ENCODE peak calls at places on chromosomes 7 and 10, in eight cellular contexts. W is non-pigmented ciliary epithelial cell; N is iris pigment epithelial cell; M is activated CD4-positive, alpha-beta T cell treated with anti-CD3 and anti-CD28 coated beads, Interleukin-2, amount 10 ng/mL, durations not matched to agents 7 days and 5 days; D is naive thymus-derived CD4-positive, alpha-beta T cell; G is activated CD4-positive, alpha-beta memory T cell treated with anti-CD3 and anti-CD28 coated beads, Interleukin-2, amount 10 ng/mL, durations not matched to agents 7 days and 5 days; H is HEK293T; F is H7. I is an unnamed sample.

GRCh38 chr10:49362596-49363260 is 33.2 kb downstream of the DRGX start:
- DNase-seq in W (no peak), N (no peak), M (no peak), D (no peak), G (no peak), H (no peak), F (no peak), I (no peak)

GRCh38 chr7:151008511-151009323 is 15.6 kb downstream of the ATG9B start:
- DNase-seq in W (no peak), N (no peak), M (peak; percentile 70), D (peak; percentile 82), G (peak; percentile 79), H (peak; percentile 55), F (peak; percentile 97), I (no peak)

GRCh38 chr10:45000138-45000763 is 472 bp upstream of the ZNF22 start:
- DNase-seq in W (no peak), N (peak; percentile 86), M (no peak), D (no peak), G (no peak), H (no peak), F (no peak), I (no peak)

GRCh38 chr7:131087756-131088658 is 239.7 kb upstream of the MKLN1 start:
- DNase-seq in W (no peak), N (no peak), M (no peak), D (no peak), G (no peak), H (no peak), F (no peak), I (no peak)

GRCh38 chr10:824497-824896 is 107.0 kb downstream of the LARP4B start:
- DNase-seq in W (no peak), N (no peak), M (no peak), D (no peak), G (no peak), H (no peak), F (no peak), I (no peak)

GRCh38 chr7:27435461-27435860 is 192.9 kb downstream of the EVX1 start:
- DNase-seq in W (peak; percentile 10), N (peak; percentile 73), M (no peak), D (no peak), G (no peak), H (no peak), F (no peak), I (no peak)

GRCh38 chr10:58643029-58643428 is 130.4 kb downstream of the BICC1 start:
- DNase-seq in W (no peak), N (no peak), M (no peak), D (no peak), G (no peak), H (no peak), F (no peak), I (no peak)

GRCh38 chr10:71975087-71975890 is 11.1 kb downstream of the CHST3 start:
- DNase-seq in W (no peak), N (no peak), M (no peak), D (no peak), G (no peak), H (no peak), F (peak; percentile 47), I (peak; percentile 44)

GRCh38 chr7:6159097-6159483 is 113.3 kb downstream of the CYTH3 start:
- DNase-seq in W (no peak), N (no peak), M (no peak), D (no peak), G (no peak), H (no peak), F (no peak), I (no peak)

GRCh38 chr10:78700413-78700812 is 368.4 kb upstream of the ZMIZ1 start:
- DNase-seq in W (no peak), N (peak; percentile 11), M (no peak), D (no peak), G (no peak), H (no peak), F (no peak), I (no peak)

GRCh38 chr10:113026679-113027078 is 76.6 kb downstream of the TCF7L2 start:
- DNase-seq in W (peak; percentile 35), N (no peak), M (no peak), D (no peak), G (no peak), H (no peak), F (no peak), I (no peak)

I was measured in SW 1271.